ENCODE peak calls at places on chromosomes 16 and 17, in five cellular contexts. P is activated effector memory CD4-positive, alpha-beta T cell treated with anti-CD3 and anti-CD28 coated beads, Interleukin-2, amount 50 U/mL, for 16 hours; L is HT1080; K is activated CD4-positive, CD25-positive, alpha-beta regulatory T cell treated with anti-CD3 and anti-CD28 coated beads, Interleukin-2, amount 50 U/mL, for 16 hours; H is neural progenitor cell. D is an unnamed sample.

GRCh38 chr17:43732961-43733360 is 25.6 kb downstream of the SOST start:
- DNase-seq in K (no peak), P (no peak), L (peak), H (no peak), D (no peak)

GRCh38 chr17:48611213-48611612 is 396 bp upstream of the HOXB7 start:
- DNase-seq in L (no peak), P (no peak), H (no peak), K (no peak), D (no peak)

GRCh38 chr17:64718058-64718457 is 56.0 kb upstream of the SMURF2 start:
- DNase-seq in K (no peak), H (no peak), L (peak), P (no peak), D (no peak)

GRCh38 chr17:3935140-3935542 is 18.9 kb upstream of the P2RX1 start:
- DNase-seq in H (peak), K (no peak), L (peak), P (no peak), D (no peak)

GRCh38 chr17:13735861-13736260 is 134.1 kb upstream of the HS3ST3A1 start:
- DNase-seq in H (no peak), L (no peak), K (no peak), P (no peak), D (no peak)

GRCh38 chr16:87202346-87202745 is 114.8 kb downstream of the C16orf95 start:
- DNase-seq in L (no peak), P (no peak), K (no peak), H (no peak), D (no peak)

GRCh38 chr16:82010649-82011048 is 621 bp downstream of the SDR42E1 start:
- DNase-seq in H (no peak), P (no peak), K (no peak), L (no peak), D (no peak)

GRCh38 chr17:15213381-15214087 is 51.6 kb downstream of the PMP22 start:
- DNase-seq in P (no peak), K (no peak), H (peak), L (no peak), D (no peak)

GRCh38 chr16:53836680-53837079 is 132.7 kb downstream of the FTO start:
- DNase-seq in H (no peak), K (no peak), L (no peak), P (no peak), D (no peak)

GRCh38 chr17:48406936-48407567 is 23.0 kb downstream of the SKAP1 start:
- DNase-seq in K (no peak), H (no peak), L (no peak), P (no peak), D (no peak)

GRCh38 chr17:74697477-74697876 is 15.2 kb downstream of the CD300LF start:
- DNase-seq in K (no peak), L (no peak), P (no peak), H (no peak), D (no peak)

GRCh38 chr16:12257926-12258561 is 281.5 kb downstream of the SNX29 start:
- DNase-seq in P (no peak), L (no peak), H (peak), K (no peak), D (no peak)

GRCh38 chr17:44209786-44210341 is 9.6 kb downstream of the UBTF start:
- DNase-seq in P (peak), H (no peak), L (peak), K (no peak), D (no peak)

GRCh38 chr17:19771971-19772630 is 24.0 kb upstream of the ALDH3A1 start:
- DNase-seq in L (no peak), K (peak), H (no peak), P (no peak), D (no peak)

GRCh38 chr16:35146031-35146710 is 1686.8 kb downstream of the TP53TG3F start:
- DNase-seq in H (no peak), L (peak), P (no peak), K (no peak), D (no peak)

GRCh38 chr17:55273579-55274370 is 9.0 kb downstream of the HLF start:
- DNase-seq in L (peak), H (no peak), P (no peak), K (no peak), D (peak)

GRCh38 chr16:71542377-71542776 is 16.2 kb downstream of the CHST4 start:
- DNase-seq in H (peak), P (peak), L (peak), K (peak), D (peak)

GRCh38 chr17:14942511-14943185 is 322.5 kb downstream of the PMP22 start:
- DNase-seq in P (no peak), H (no peak), K (no peak), L (peak), D (no peak)